ENCODE peak calls at places on chromosome X, in ten cellular contexts. L, U, X, N, R, S, Y, F, H and W are unnamed samples.

GRCh38 chrX:111444881-111445280 is 32.9 kb upstream of the DCX start:
- DNase-seq in N (peak; percentile 3), R (no peak), L (no peak), Y (no peak), X (no peak), S (no peak), U (no peak), H (no peak), F (no peak), W (no peak)

GRCh38 chrX:13939741-13940597 is 89.7 kb downstream of the GEMIN8 start:
- DNase-seq in H (no peak), Y (no peak), X (no peak), U (no peak), F (no peak), N (peak; percentile 72), S (no peak), L (no peak), R (no peak), W (no peak)

GRCh38 chrX:132217203-132218073 is 1.8 kb downstream of the RAP2C start:
- DNase-seq in L (peak; percentile 72), S (peak; percentile 79), F (peak; percentile 74), R (peak; percentile 93), U (peak; percentile 82), H (peak; percentile 84), Y (peak; percentile 82), N (peak; percentile 93), X (peak; percentile 44), W (peak; percentile 46)

GRCh38 chrX:31353095-31353494 is 281.3 kb upstream of the FTHL17 start:
- DNase-seq in U (no peak), R (no peak), S (no peak), N (peak; percentile 85), X (no peak), Y (peak; percentile 83), F (no peak), L (no peak), H (no peak), W (no peak)

GRCh38 chrX:41664307-41665299 is 24.2 kb upstream of the GPR34 start:
- DNase-seq in F (no peak), R (no peak), Y (no peak), N (peak; percentile 1), H (no peak), S (no peak), U (no peak), X (no peak), L (no peak), W (no peak)

GRCh38 chrX:55488559-55489314 is 911 bp downstream of the USP51 start:
- DNase-seq in H (peak; percentile 64), F (no peak), R (peak; percentile 66), X (peak; percentile 13), U (peak; percentile 86), S (peak; percentile 68), N (peak; percentile 75), L (peak; percentile 75), Y (no peak), W (peak; percentile 83)

GRCh38 chrX:119692241-119693031 is 532 bp downstream of the SEPTIN6 start:
- DNase-seq in Y (peak; percentile 33), L (peak; percentile 29), S (peak; percentile 55), U (peak; percentile 78), F (no peak), R (peak; percentile 47), N (peak; percentile 32), H (peak; percentile 67), X (no peak), W (peak; percentile 29)

GRCh38 chrX:41605144-41605543 is 83.6 kb upstream of the GPR34 start:
- DNase-seq in H (no peak), R (no peak), S (no peak), X (no peak), Y (no peak), F (no peak), L (no peak), N (peak; percentile 49), U (no peak), W (no peak)

GRCh38 chrX:133652185-133652584 is 236.9 kb upstream of the GPC4 start:
- DNase-seq in U (no peak), Y (no peak), H (no peak), S (no peak), N (no peak), L (no peak), F (no peak), X (no peak), R (no peak), W (no peak)

GRCh38 chrX:41180194-41180902 is 95.1 kb downstream of the USP9X start:
- DNase-seq in N (peak; percentile 65), F (peak; percentile 26), Y (peak; percentile 42), X (no peak), U (no peak), H (peak; percentile 62), R (peak; percentile 67), S (peak; percentile 43), L (peak; percentile 10), W (no peak)

GRCh38 chrX:107000013-107000515 is at the start of gene MORC4:
- DNase-seq in S (peak; percentile 82), R (peak; percentile 94), L (peak; percentile 77), N (peak; percentile 92), F (peak; percentile 67), X (peak; percentile 50), U (peak; percentile 93), Y (peak; percentile 88), H (peak; percentile 80), W (peak; percentile 70)

GRCh38 chrX:150887906-150888465 is 10.5 kb downstream of the CD99L2 start:
- DNase-seq in N (no peak), X (no peak), F (no peak), Y (peak; percentile 23), R (no peak), S (no peak), U (no peak), H (no peak), L (no peak), W (no peak)

DNA sequence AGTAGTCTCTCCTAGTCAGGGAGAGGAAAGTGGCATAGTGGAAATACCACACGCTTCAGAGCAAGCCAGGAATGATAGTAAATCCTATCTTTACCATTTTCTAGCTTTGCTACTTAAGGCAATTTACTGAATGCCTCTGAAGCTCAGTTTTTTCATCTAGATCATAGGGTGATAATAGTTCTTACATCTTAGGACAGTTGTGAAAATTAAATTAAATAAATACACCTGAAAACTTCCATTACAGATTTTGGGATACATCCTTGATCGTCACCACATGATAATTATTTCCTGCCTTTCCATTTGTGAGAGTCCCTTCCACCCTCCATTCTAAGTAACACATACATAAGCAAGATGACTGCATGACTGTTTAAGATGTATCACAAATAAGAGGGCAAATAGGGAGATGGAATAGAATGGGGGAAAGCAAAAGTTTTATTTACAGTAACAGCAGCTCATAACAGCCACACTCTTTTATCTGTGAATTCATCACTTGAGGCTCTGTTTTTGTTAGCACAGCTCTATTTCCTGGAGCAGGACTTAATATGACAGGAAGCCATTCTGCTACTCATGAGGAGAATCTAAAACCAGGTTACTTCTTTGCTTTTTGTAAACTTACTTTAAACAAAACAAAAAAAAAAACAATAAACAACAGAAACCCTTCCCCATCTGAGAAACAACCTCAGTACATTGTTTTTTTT is 13.4 kb downstream of the P2RY10 start:
- DNase-seq in N (peak; percentile 25), F (no peak), Y (no peak), X (no peak), H (no peak), L (no peak), S (no peak), U (no peak), R (no peak), W (no peak)
- H3K4me3 ChIP-seq in N (no peak overlapping the region), F (no peak overlapping the region), Y (no peak overlapping the region), X (no peak overlapping the region), H (no peak overlapping the region), L (no peak overlapping the region), S (no peak overlapping the region), U (no peak overlapping the region), R (no peak overlapping the region), W (no peak overlapping the region)

DNA sequence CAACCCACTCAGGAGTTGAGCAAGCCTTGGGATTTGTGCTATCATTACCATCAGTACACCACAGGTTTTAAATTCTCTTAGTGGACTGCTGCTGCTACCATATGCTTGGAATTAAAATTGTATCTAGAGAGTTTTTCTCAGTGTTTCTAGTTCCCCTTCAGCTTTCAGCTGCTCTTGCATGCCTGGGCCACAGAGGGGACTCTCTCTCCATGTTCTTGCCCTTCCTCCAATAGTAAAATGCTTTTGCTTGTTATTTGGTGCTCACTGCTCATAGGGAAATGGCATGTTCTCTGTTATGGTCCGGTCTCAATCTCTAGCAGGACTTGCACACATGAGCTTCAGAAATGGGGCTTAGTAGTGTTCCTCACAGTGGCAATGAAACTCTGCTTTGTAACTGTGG is 101.9 kb downstream of the IGSF1 start:
- DNase-seq in S (no peak), H (no peak), L (no peak), U (no peak), F (no peak), R (peak; percentile 4), X (no peak), N (peak; percentile 2), Y (no peak), W (no peak)
- H3K27ac ChIP-seq in S (no peak overlapping the region), H (no peak overlapping the region), L (no peak overlapping the region), U (no peak overlapping the region), F (no peak overlapping the region), R (no peak overlapping the region), X (no peak overlapping the region), N (no peak overlapping the region), Y (no peak overlapping the region), W (no peak overlapping the region)

DNA sequence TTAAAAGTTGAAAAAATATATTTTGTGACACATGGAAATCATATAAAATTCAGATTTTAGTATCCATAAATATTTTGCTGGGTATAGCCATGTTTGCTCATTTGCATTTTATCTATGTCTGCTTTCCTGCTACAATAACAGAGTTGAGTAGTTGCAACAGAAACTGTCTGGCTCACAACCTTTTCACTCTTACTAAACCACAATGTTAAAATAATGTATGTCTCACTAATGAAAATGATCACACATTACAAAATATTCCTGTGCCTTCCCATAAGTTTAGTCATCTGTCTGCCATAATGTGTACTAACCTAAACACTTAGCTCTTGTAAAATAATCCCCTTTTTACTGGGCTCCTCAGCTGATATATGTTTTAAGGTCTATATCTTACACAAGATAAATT is 174.0 kb upstream of the PRPS2 start:
- DNase-seq in U (no peak), R (no peak), L (no peak), X (no peak), N (no peak), S (no peak), H (no peak), F (no peak), Y (peak; percentile 49), W (no peak)
- H3K4me3 ChIP-seq in U (no peak overlapping the region), R (no peak overlapping the region), L (no peak overlapping the region), X (no peak overlapping the region), N (no peak overlapping the region), S (no peak overlapping the region), H (no peak overlapping the region), F (no peak overlapping the region), Y (no peak overlapping the region), W (no peak overlapping the region)

DNA sequence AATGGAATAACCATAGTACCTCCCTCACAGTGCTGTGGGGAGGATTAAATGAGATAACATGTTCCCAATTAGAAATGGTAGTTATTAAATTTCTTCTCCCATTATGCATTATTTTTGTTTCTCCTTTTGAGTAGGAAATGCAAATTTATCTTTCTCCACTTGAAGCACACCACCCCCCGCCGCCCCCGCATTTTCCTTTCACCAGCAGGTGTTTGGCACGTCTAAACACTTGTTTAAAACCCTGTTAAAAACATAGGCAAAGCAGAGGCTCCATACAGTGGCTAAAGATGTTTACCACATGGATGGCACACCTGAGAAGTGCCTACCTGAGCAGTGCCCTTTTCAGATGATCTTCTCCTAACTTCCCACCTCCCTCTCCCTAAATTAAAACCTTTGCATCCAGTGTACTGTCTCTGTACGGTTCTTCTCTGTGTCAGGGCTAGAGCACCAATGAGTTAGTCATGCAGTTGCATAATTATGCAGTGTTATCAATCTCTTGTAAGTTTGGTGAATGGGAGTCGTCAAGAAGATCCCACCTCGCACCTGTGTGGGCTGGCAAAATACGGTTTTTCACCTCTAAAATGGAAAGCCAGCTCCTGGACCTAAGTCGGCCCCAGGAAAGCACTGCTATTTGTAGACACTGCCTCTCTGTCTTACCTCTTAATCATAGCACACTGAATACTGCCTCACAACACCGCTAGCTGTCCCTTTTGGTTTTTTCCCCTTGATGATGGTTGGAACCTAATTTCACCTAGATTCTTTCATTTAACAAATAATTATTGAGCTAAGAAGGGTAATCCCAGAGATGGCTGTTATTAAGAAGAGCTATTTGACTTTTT is 122.0 kb downstream of the CT47B1 start:
- DNase-seq in N (no peak), R (no peak), X (no peak), H (peak; percentile 62), F (no peak), Y (no peak), U (no peak), L (no peak), S (no peak), W (no peak)
- H3K27ac ChIP-seq in N (no peak overlapping the region), R (no peak overlapping the region), X (no peak overlapping the region), H (peak overlapping the region; percentile 96), F (no peak overlapping the region), Y (no peak overlapping the region), U (no peak overlapping the region), L (no peak overlapping the region), S (no peak overlapping the region), W (no peak overlapping the region)